ENCODE peak calls at places on chromosomes 16 and 17, in four cellular contexts. A is foreskin fibroblast; K is stimulated activated CD8-positive, alpha-beta memory T cell treated with anti-CD3 and anti-CD28 coated beads, Interleukin-7, amount 100 ng/mL, for 1 hour; S is H1. V is an unnamed sample.

GRCh38 chr17:76382803-76383644 is 1.4 kb upstream of the SPHK1 start:
- DNase-seq in A (peak; percentile 78), K (peak; percentile 34), S (peak; percentile 83), V (no peak)

GRCh38 chr17:50200447-50201225 is 795 bp downstream of the COL1A1 start:
- DNase-seq in A (peak; percentile 95), K (peak; percentile 58), S (peak; percentile 96), V (no peak)

GRCh38 chr16:29815032-29815721 is 775 bp upstream of the PAGR1 start:
- DNase-seq in A (peak; percentile 72), K (no peak), S (peak; percentile 61), V (no peak)

GRCh38 chr17:28985950-28986713 is 19.7 kb downstream of the SEZ6 start:
- DNase-seq in A (no peak), K (no peak), S (peak; percentile 81), V (no peak)

GRCh38 chr17:20244671-20245070 is 222.7 kb downstream of the LGALS9B start:
- DNase-seq in A (no peak), K (no peak), S (no peak), V (no peak)

GRCh38 chr17:8693328-8693727 is 51.3 kb downstream of the CCDC42 start:
- DNase-seq in A (no peak), K (no peak), S (no peak), V (no peak)

GRCh38 chr17:7235693-7236665 is 1.7 kb upstream of the DVL2 start:
- DNase-seq in A (peak; percentile 68), K (no peak), S (no peak), V (no peak)

GRCh38 chr17:9472094-9472493 is 103.5 kb downstream of the STX8 start:
- DNase-seq in A (no peak), K (no peak), S (no peak), V (no peak)

GRCh38 chr16:68366062-68366461 is 55.2 kb downstream of the PRMT7 start:
- DNase-seq in A (no peak), K (no peak), S (no peak), V (no peak)

GRCh38 chr17:2532146-2532720 is 20.5 kb upstream of the METTL16 start:
- DNase-seq in A (no peak), K (no peak), S (no peak), V (no peak)

GRCh38 chr17:14261406-14261805 is 24.7 kb upstream of the CDRT15 start:
- DNase-seq in A (no peak), K (no peak), S (no peak), V (no peak)

GRCh38 chr16:56667581-56668571 is at the start of gene MT1G:
- DNase-seq in A (peak; percentile 45), K (no peak), S (peak; percentile 70), V (no peak)

GRCh38 chr16:22635345-22635744 is 124.7 kb downstream of the NPIPB5 start:
- DNase-seq in A (peak; percentile 69), K (no peak), S (no peak), V (peak; percentile 97)

GRCh38 chr17:29726721-29727252 is 104.1 kb upstream of the CORO6 start:
- DNase-seq in A (peak; percentile 27), K (no peak), S (no peak), V (no peak)

GRCh38 chr16:80674884-80675283 is 129.5 kb downstream of the CDYL2 start:
- DNase-seq in A (no peak), K (no peak), S (no peak), V (no peak)

GRCh38 chr16:80046848-80047247 is 446.3 kb upstream of the MAF start:
- DNase-seq in A (no peak), K (no peak), S (no peak), V (no peak)

GRCh38 chr16:85350973-85351372 is 238.7 kb upstream of the CIBAR2 start:
- DNase-seq in A (peak; percentile 99), K (no peak), S (no peak), V (no peak)

GRCh38 chr16:31148896-31149295 is 970 bp downstream of the PRSS36 start:
- DNase-seq in A (no peak), K (no peak), S (no peak), V (no peak)

GRCh38 chr16:2194166-2194834 is 2.1 kb downstream of the CASKIN1 start:
- DNase-seq in A (peak; percentile 76), K (no peak), S (no peak), V (no peak)

GRCh38 chr16:27320261-27321012 is 6.7 kb downstream of the IL4R start:
- DNase-seq in A (no peak), K (no peak), S (no peak), V (no peak)

GRCh38 chr17:13253746-13254410 is 236.1 kb upstream of the ELAC2 start:
- DNase-seq in A (no peak), K (no peak), S (no peak), V (no peak)

GRCh38 chr17:38750312-38751121 is 2.0 kb upstream of the PSMB3 start:
- DNase-seq in A (no peak), K (no peak), S (peak; percentile 73), V (no peak)

GRCh38 chr17:45426561-45426960 is 6.1 kb downstream of the ARHGAP27 start:
- DNase-seq in A (no peak), K (no peak), S (no peak), V (no peak)

GRCh38 chr16:1276580-1276878 is 20.7 kb downstream of the TPSD1 start:
- DNase-seq in A (no peak), K (no peak), S (no peak), V (no peak)